ENCODE peak calls at places on chromosomes 1 and 21, in seven cellular contexts. E, J, H, A, O, P and Z are unnamed samples.

GRCh38 chr21:38637161-38637560 is 138.9 kb upstream of the ERG start:
- DNase-seq in E (no peak), J (peak), H (no peak), A (no peak), O (no peak), P (no peak), Z (no peak)

GRCh38 chr1:167697667-167698141 is 24.1 kb upstream of the MPZL1 start:
- DNase-seq in E (no peak), J (no peak), H (no peak), A (no peak), O (no peak), P (no peak), Z (no peak)

GRCh38 chr1:180863158-180863775 is 49.4 kb upstream of the KIAA1614 start:
- DNase-seq in E (peak), J (peak), H (no peak), A (no peak), O (peak), P (peak), Z (peak)

GRCh38 chr1:47113178-47113577 is 24.1 kb upstream of the CYP4A22 start:
- DNase-seq in E (no peak), J (no peak), H (no peak), A (no peak), O (no peak), P (no peak), Z (no peak)

GRCh38 chr1:117275055-117275454 is 64.3 kb upstream of the VTCN1 start:
- DNase-seq in E (no peak), J (peak), H (no peak), A (no peak), O (no peak), P (no peak), Z (peak)

GRCh38 chr1:116760487-116760886 is 6.3 kb downstream of the CD2 start:
- DNase-seq in E (no peak), J (no peak), H (no peak), A (no peak), O (no peak), P (no peak), Z (no peak)

GRCh38 chr21:22164912-22165311 is 1166.7 kb downstream of the NCAM2 start:
- DNase-seq in E (no peak), J (no peak), H (no peak), A (no peak), O (no peak), P (no peak), Z (no peak)

GRCh38 chr1:23673086-23673813 is 18.4 kb upstream of the RPL11 start:
- DNase-seq in E (no peak), J (peak), H (no peak), A (no peak), O (no peak), P (no peak), Z (peak)

GRCh38 chr1:184499626-184500025 is 112.8 kb downstream of the C1orf21 start:
- DNase-seq in E (no peak), J (peak), H (no peak), A (no peak), O (no peak), P (no peak), Z (peak)

GRCh38 chr1:163535807-163536206 is 214.1 kb downstream of the NUF2 start:
- DNase-seq in E (peak), J (peak), H (no peak), A (peak), O (no peak), P (no peak), Z (peak)

GRCh38 chr1:86499987-86500593 is 31.4 kb downstream of the CLCA1 start:
- DNase-seq in E (peak), J (peak), H (no peak), A (no peak), O (peak), P (no peak), Z (no peak)

GRCh38 chr1:236685917-236686814 is at the start of gene ACTN2:
- DNase-seq in E (no peak), J (peak), H (peak), A (no peak), O (peak), P (peak), Z (peak)

GRCh38 chr1:239997515-239998311 is 94.0 kb upstream of the FMN2 start:
- DNase-seq in E (no peak), J (peak), H (no peak), A (no peak), O (no peak), P (no peak), Z (peak)

GRCh38 chr21:14121719-14122118 is 89.0 kb downstream of the LIPI start:
- DNase-seq in E (no peak), J (no peak), H (no peak), A (no peak), O (no peak), P (no peak), Z (no peak)

GRCh38 chr1:174883361-174883760 is 116.4 kb upstream of the CACYBP start:
- DNase-seq in E (no peak), J (peak), H (no peak), A (no peak), O (peak), P (no peak), Z (peak)

GRCh38 chr21:33230518-33231324 is 983 bp downstream of the IFNAR2 start:
- DNase-seq in E (no peak), J (peak), H (peak), A (no peak), O (peak), P (peak), Z (peak)

GRCh38 chr1:966603-967295 is 467 bp downstream of the PLEKHN1 start:
- DNase-seq in E (peak), J (peak), H (no peak), A (no peak), O (peak), P (peak), Z (peak)